ENCODE peak calls at places on chromosomes 3 and 15, in seven cellular contexts. I is neuronal stem cell, K is mesendoderm, Q is H9, E is mesenchymal stem cell, X is IMR-90, U is H1. J is an unnamed sample.

GRCh38 chr3:29144807-29145206 is 136.1 kb upstream of the RBMS3 start:
- DNase-seq in E (peak), I (no peak), U (no peak), K (no peak), X (peak), Q (no peak), J (no peak)

GRCh38 chr15:65377976-65378366 is at the start of gene IGDCC3:
- DNase-seq in X (no peak), E (peak), U (peak), I (peak), K (peak), Q (peak), J (no peak)

GRCh38 chr15:36334059-36334458 is 245.4 kb upstream of the CDIN1 start:
- DNase-seq in Q (no peak), E (peak), U (no peak), K (peak), X (peak), I (no peak), J (no peak)

GRCh38 chr3:148036331-148036881 is 627.2 kb downstream of the ZIC1 start:
- DNase-seq in I (no peak), X (peak), Q (no peak), E (peak), U (no peak), K (peak), J (no peak)

GRCh38 chr3:59575113-59576001 is 525.5 kb upstream of the CFAP20DC start:
- DNase-seq in I (peak), E (peak), U (peak), K (peak), Q (peak), X (peak), J (peak)

GRCh38 chr15:34436956-34437442 is 609 bp downstream of the GOLGA8A start:
- DNase-seq in E (peak), Q (peak), X (peak), I (peak), K (peak), U (no peak), J (peak)

GRCh38 chr15:71083349-71083748 is 31.9 kb upstream of the THSD4 start:
- DNase-seq in U (no peak), E (no peak), X (peak), Q (no peak), I (no peak), K (no peak), J (no peak)

GRCh38 chr3:56612146-56612545 is 55.2 kb downstream of the CCDC66 start:
- DNase-seq in Q (no peak), X (no peak), K (no peak), U (no peak), E (no peak), I (no peak), J (no peak)

GRCh38 chr3:39850707-39851014 is 41.3 kb downstream of the MYRIP start:
- DNase-seq in E (no peak), Q (no peak), U (no peak), I (no peak), X (no peak), K (no peak), J (no peak)

GRCh38 chr3:196340466-196340865 is 2.3 kb upstream of the TM4SF19 start:
- DNase-seq in Q (no peak), K (no peak), U (no peak), X (no peak), E (no peak), I (no peak), J (no peak)

GRCh38 chr3:187986514-187986934 is 167.4 kb upstream of the LPP start:
- DNase-seq in I (no peak), Q (no peak), U (no peak), E (peak), K (peak), X (peak), J (peak)

GRCh38 chr3:30299674-30300423 is 306.6 kb upstream of the TGFBR2 start:
- DNase-seq in I (no peak), Q (no peak), X (peak), K (no peak), U (no peak), E (no peak), J (peak)

GRCh38 chr3:14425574-14426304 is 23.3 kb downstream of the SLC6A6 start:
- DNase-seq in X (no peak), U (no peak), Q (no peak), E (no peak), I (no peak), K (no peak), J (peak)

GRCh38 chr3:38662544-38662943 is 13.1 kb upstream of the SCN5A start:
- DNase-seq in E (peak), X (peak), Q (peak), I (no peak), U (no peak), K (peak), J (peak)

GRCh38 chr3:27632431-27633223 is 89.5 kb downstream of the EOMES start:
- DNase-seq in K (peak), E (no peak), U (no peak), X (peak), I (no peak), Q (peak), J (peak)

GRCh38 chr15:57343526-57343925 is 32.8 kb upstream of the CGNL1 start:
- DNase-seq in Q (no peak), X (no peak), U (no peak), K (no peak), E (no peak), I (no peak), J (no peak)

GRCh38 chr15:66863382-66864085 is 161.5 kb downstream of the SMAD6 start:
- DNase-seq in U (peak), I (no peak), Q (peak), X (no peak), K (no peak), E (no peak), J (no peak)

GRCh38 chr15:45088801-45089711 is 24.9 kb downstream of the DUOX2 start:
- DNase-seq in I (no peak), U (no peak), Q (no peak), X (no peak), E (peak), K (peak), J (no peak)

GRCh38 chr3:124621498-124621897 is 108.8 kb upstream of the UMPS start:
- DNase-seq in U (no peak), E (peak), Q (no peak), K (peak), I (no peak), X (no peak), J (no peak)

GRCh38 chr15:43251185-43251862 is 15.4 kb downstream of the TGM5 start:
- DNase-seq in I (no peak), E (no peak), K (no peak), U (no peak), Q (no peak), X (no peak), J (no peak)

GRCh38 chr15:41423979-41424659 is 7.2 kb downstream of the RTF1 start:
- DNase-seq in U (no peak), Q (no peak), E (no peak), I (no peak), X (no peak), K (no peak), J (no peak)

GRCh38 chr3:4021162-4021561 is 221.9 kb downstream of the LRRN1 start:
- DNase-seq in Q (no peak), U (no peak), E (no peak), X (no peak), I (no peak), K (peak), J (no peak)

GRCh38 chr3:189316296-189317019 is 144.7 kb downstream of the TPRG1 start:
- DNase-seq in I (no peak), U (no peak), K (peak), X (no peak), E (peak), Q (peak), J (peak)

GRCh38 chr3:32592696-32593353 is 22.2 kb upstream of the DYNC1LI1 start:
- DNase-seq in X (no peak), E (no peak), K (no peak), I (no peak), U (peak), Q (peak), J (peak)
- H3K4ac ChIP-seq in X (no peak), E (no peak), K (no peak), I (no peak), U (no peak), Q (no peak), J (no peak)

GRCh38 chr15:62120776-62121175 is 44.3 kb downstream of the C2CD4B start:
- DNase-seq in E (no peak), X (no peak), K (no peak), U (no peak), I (no peak), Q (no peak), J (no peak)
- H3K4ac ChIP-seq in E (peak), X (peak), K (no peak), U (no peak), I (no peak), Q (no peak), J (no peak)

DNA sequence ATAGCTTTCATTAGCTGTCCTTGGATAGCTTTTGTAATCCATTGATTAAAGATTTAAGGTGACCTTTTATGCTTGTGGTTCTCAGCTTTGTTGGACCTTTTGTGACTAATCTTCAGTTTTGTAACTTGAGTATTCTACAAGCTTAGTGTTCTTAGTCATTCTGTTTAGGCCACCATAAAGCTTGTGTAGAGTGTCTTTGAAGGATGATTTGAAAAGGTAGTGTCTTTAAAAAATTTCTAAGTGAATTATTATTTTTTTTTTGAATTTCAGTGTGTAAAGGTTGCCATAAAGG is 7.5 kb downstream of the MORF4L1 start:
- DNase-seq in U (no peak), K (no peak), I (no peak), E (peak), Q (no peak), X (peak), J (no peak)
- H3K4ac ChIP-seq in U (no peak), K (no peak), I (no peak), E (no peak), Q (no peak), X (no peak), J (no peak)

DNA sequence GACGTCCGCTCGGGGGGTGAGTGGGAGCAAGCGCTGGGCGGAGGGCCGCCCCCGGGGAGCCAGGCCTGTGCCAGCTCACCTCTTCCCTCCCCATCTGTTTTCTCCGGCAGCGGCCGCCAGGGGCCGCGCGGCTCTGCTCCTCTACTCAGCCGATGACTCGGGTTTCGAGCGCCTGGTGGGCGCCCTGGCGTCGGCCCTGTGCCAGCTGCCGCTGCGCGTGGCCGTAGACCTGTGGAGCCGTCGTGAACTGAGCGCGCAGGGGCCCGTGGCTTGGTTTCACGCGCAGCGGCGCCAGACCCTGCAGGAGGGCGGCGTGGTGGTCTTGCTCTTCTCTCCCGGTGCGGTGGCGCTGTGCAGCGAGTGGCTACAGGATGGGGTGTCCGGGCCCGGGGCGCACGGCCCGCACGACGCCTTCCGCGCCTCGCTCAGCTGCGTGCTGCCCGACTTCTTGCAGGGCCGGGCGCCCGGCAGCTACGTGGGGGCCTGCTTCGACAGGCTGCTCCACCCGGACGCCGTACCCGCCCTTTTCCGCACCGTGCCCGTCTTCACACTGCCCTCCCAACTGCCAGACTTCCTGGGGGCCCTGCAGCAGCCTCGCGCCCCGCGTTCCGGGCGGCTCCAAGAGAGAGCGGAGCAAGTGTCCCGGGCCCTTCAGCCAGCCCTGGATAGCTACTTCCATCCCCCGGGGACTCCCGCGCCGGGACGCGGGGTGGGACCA is 632 bp upstream of the CRELD1 start:
- DNase-seq in Q (peak), I (peak), K (peak), X (peak), E (peak), U (peak), J (peak)
- H3K4ac ChIP-seq in Q (no peak), I (peak), K (no peak), X (peak), E (peak), U (peak), J (peak)

GRCh38 chr3:134198414-134198813 is 52.2 kb downstream of the RYK start:
- DNase-seq in E (no peak), X (no peak), Q (no peak), K (no peak), I (no peak), U (no peak), J (no peak)

GRCh38 chr3:134199240-134199639 is 51.4 kb downstream of the RYK start:
- DNase-seq in U (no peak), E (no peak), Q (no peak), K (no peak), I (no peak), X (no peak), J (no peak)

GRCh38 chr3:134194247-134194646 is 56.4 kb downstream of the RYK start:
- DNase-seq in U (no peak), Q (no peak), E (no peak), I (no peak), K (no peak), X (no peak), J (no peak)

GRCh38 chr3:134201201-134202130 is 49.2 kb downstream of the RYK start:
- DNase-seq in I (no peak), Q (no peak), X (peak), U (no peak), K (no peak), E (peak), J (peak)

DNA sequence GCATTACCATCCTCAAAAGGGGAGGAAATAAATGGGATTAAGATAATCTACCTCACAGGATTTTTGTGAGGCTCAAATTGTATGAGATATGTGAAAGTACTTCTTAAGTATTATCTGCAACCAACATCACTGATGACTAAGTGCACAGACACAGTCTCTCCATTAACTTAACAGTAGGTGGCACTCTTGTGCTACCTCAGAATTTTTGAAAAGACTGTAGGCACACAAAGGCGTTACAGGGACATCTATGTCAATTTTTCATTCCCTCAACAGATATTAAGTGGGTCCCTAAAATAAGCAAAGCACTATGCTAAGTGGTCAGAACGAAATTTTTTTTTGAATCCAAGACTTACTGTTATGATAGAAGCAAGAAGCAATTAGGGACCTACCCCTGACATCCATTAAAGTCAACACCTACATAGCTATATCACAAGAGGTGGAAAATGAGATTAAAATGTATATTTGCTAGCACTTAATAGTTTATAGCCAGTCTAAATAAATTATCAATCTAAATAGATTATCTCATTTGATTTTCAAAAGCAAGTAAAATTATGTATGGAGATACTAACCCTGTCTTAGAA is 52.9 kb downstream of the RYK start:
- DNase-seq in I (no peak), X (peak), Q (no peak), U (no peak), K (peak), E (peak), J (peak)
- H3K4ac ChIP-seq in I (no peak), X (no peak), Q (no peak), U (no peak), K (no peak), E (no peak), J (no peak)

DNA sequence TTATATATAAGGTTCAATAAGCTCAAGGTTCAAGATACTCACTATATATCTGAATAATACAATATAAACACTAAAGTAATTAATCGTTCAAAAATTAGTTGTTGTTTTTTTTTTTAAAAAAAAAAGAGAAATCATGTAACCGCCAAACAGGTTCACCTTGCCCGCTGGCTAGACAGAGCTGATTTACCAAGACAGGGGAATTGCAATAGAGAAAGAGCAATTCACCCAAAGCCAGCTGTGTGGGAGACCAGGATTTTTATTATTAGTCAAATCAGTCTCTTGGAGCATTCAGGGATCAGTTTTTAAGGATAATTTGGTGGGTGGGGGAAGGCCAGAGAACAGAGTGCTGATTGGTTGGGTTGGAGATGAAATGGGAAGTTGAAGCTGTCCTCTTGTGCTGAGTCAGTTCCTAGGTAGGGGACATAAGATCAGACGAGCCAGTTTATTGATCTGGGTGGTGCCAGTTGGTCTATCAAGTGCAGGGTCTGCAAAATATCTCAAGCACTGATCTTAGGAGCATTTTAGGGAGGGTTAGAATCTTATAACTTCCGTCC is 7.9 kb downstream of the HIGD1A start:
- DNase-seq in K (no peak), E (no peak), U (no peak), X (no peak), I (no peak), Q (peak), J (no peak)
- H3K4ac ChIP-seq in K (no peak), E (no peak), U (no peak), X (no peak), I (no peak), Q (no peak), J (no peak)

DNA sequence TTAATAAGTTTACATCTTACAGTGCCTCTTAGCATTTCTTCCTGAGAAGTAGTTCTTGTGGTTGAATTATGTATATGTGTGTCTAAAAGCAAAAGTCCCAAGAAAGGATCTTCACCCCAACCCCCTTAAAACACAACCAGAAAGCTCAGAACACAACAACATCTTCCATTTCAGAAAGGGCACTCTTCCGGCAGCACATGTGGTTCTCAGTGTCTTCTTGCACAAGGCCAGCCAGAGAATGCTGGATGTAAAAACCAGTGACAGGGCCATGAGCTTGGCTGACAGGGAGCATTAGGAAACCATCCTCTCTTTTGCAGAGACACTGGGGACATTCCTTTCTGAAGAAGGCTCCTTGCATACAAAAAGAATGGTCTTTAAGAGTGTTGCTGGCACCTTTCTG is 45.0 kb downstream of the EEFSEC start:
- DNase-seq in U (no peak), X (no peak), I (no peak), K (peak), E (no peak), Q (no peak), J (no peak)
- H3K4ac ChIP-seq in U (no peak), X (no peak), I (no peak), K (no peak), E (no peak), Q (no peak), J (no peak)

DNA sequence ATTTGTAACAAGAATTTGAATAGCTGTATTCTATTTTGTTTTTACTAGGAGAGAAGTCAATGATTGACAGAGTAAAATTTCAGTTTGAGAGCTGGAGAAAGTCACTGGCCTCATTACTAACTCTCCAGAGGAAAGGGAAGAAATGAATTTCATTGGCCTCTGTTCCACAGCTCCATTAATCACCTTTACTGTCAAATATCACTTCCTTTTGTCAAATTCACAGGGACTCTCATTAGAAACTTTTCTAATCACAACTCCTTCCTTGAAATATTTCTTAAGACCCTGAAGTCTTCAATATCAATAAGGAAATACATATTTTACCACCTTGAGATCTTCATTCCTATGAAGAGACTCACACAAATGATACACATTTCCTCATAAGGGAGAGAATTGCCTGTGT is 379.9 kb upstream of the RASGRP1 start:
- DNase-seq in K (no peak), Q (no peak), U (no peak), I (no peak), X (no peak), E (no peak), J (no peak)
- H3K4ac ChIP-seq in K (no peak), Q (no peak), U (no peak), I (no peak), X (no peak), E (no peak), J (no peak)

GRCh38 chr15:61726166-61726565 is 334.1 kb downstream of the VPS13C start:
- DNase-seq in X (no peak), I (no peak), Q (no peak), K (peak), E (no peak), U (no peak), J (no peak)

GRCh38 chr15:61736792-61737191 is 323.5 kb downstream of the VPS13C start:
- DNase-seq in U (no peak), X (no peak), E (no peak), I (no peak), K (no peak), Q (no peak), J (no peak)

DNA sequence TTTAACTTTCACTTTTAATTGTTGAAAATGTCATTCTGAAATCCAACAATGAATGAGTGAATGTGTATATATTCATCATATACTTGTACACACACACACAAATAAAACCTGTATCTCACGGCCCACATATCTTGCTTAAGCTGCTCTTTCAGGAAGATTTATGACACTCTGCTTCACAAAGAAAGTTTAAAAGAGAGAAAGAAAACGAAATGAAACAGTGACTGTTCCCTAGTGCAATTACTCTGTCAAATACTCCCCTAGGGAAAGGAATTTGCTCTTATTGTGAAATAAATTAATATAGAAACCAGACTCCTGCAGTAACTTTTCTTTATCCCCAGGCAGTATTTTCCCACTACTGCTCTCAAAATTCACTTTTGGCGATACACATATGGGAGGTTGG is 329.2 kb downstream of the VPS13C start:
- DNase-seq in Q (no peak), I (no peak), X (no peak), E (no peak), U (no peak), K (no peak), J (no peak)
- H3K4ac ChIP-seq in Q (no peak), I (no peak), X (no peak), E (no peak), U (no peak), K (no peak), J (no peak)